ENCODE peak calls at places on chromosome 1, in ten cellular contexts. One of them, this sample, is unnamed.

GRCh38 chr1:81974222-81974841 is 173.6 kb downstream of the ADGRL2 start:
- DNase-seq in fibroblast of lung: no peak
- DNase-seq in PC-3: no peak
- DNase-seq in suprapubic skin: no peak
- DNase-seq in tibial nerve: no peak
- DNase-seq in HCT116: no peak
- DNase-seq in astrocyte of the spinal cord: no peak
- DNase-seq in right lobe of liver: no peak
- DNase-seq in heart left ventricle: no peak
- DNase-seq in psoas muscle: no peak
- DNase-seq in this sample: no peak

GRCh38 chr1:57262472-57262871 is 161.4 kb downstream of the DAB1 start:
- DNase-seq in heart left ventricle: no peak
- DNase-seq in astrocyte of the spinal cord: no peak
- DNase-seq in right lobe of liver: no peak
- DNase-seq in tibial nerve: no peak
- DNase-seq in PC-3: no peak
- DNase-seq in psoas muscle: no peak
- DNase-seq in HCT116: no peak
- DNase-seq in fibroblast of lung: no peak
- DNase-seq in suprapubic skin: no peak
- DNase-seq in this sample: no peak

GRCh38 chr1:51325878-51326755 is 4.2 kb downstream of the TTC39A start:
- DNase-seq in heart left ventricle: no peak
- DNase-seq in fibroblast of lung: no peak
- DNase-seq in PC-3: no peak
- DNase-seq in psoas muscle: no peak
- DNase-seq in right lobe of liver: no peak
- DNase-seq in HCT116: no peak
- DNase-seq in suprapubic skin: no peak
- DNase-seq in astrocyte of the spinal cord: no peak
- DNase-seq in tibial nerve: no peak
- DNase-seq in this sample: no peak

GRCh38 chr1:117820694-117821381 is 108.6 kb downstream of the GDAP2 start:
- DNase-seq in astrocyte of the spinal cord: no peak
- DNase-seq in right lobe of liver: no peak
- DNase-seq in fibroblast of lung: peak; percentile 38
- DNase-seq in suprapubic skin: no peak
- DNase-seq in psoas muscle: no peak
- DNase-seq in tibial nerve: no peak
- DNase-seq in HCT116: no peak
- DNase-seq in heart left ventricle: peak; percentile 52
- DNase-seq in PC-3: no peak
- DNase-seq in this sample: no peak

GRCh38 chr1:70288171-70288570 is 66.4 kb downstream of the ANKRD13C start:
- DNase-seq in HCT116: no peak
- DNase-seq in right lobe of liver: no peak
- DNase-seq in heart left ventricle: no peak
- DNase-seq in PC-3: no peak
- DNase-seq in suprapubic skin: no peak
- DNase-seq in fibroblast of lung: peak; percentile 57
- DNase-seq in psoas muscle: no peak
- DNase-seq in tibial nerve: no peak
- DNase-seq in astrocyte of the spinal cord: no peak
- DNase-seq in this sample: no peak

GRCh38 chr1:29259802-29260441 is 23.6 kb downstream of the PTPRU start:
- DNase-seq in suprapubic skin: no peak
- DNase-seq in heart left ventricle: peak; percentile 73
- DNase-seq in astrocyte of the spinal cord: peak; percentile 30
- DNase-seq in psoas muscle: peak; percentile 67
- DNase-seq in HCT116: no peak
- DNase-seq in tibial nerve: peak; percentile 33
- DNase-seq in fibroblast of lung: peak; percentile 39
- DNase-seq in PC-3: no peak
- DNase-seq in right lobe of liver: peak; percentile 76
- DNase-seq in this sample: peak; percentile 30

GRCh38 chr1:108016451-108016920 is 51.5 kb upstream of the VAV3 start:
- DNase-seq in psoas muscle: no peak
- DNase-seq in tibial nerve: no peak
- DNase-seq in suprapubic skin: no peak
- DNase-seq in heart left ventricle: no peak
- DNase-seq in HCT116: no peak
- DNase-seq in right lobe of liver: no peak
- DNase-seq in fibroblast of lung: peak; percentile 70
- DNase-seq in astrocyte of the spinal cord: peak; percentile 77
- DNase-seq in PC-3: peak; percentile 61
- DNase-seq in this sample: no peak

GRCh38 chr1:10617318-10617717 is 142.6 kb downstream of the PEX14 start:
- DNase-seq in astrocyte of the spinal cord: no peak
- DNase-seq in psoas muscle: no peak
- DNase-seq in PC-3: no peak
- DNase-seq in tibial nerve: no peak
- DNase-seq in right lobe of liver: no peak
- DNase-seq in HCT116: no peak
- DNase-seq in heart left ventricle: no peak
- DNase-seq in suprapubic skin: no peak
- DNase-seq in fibroblast of lung: no peak
- DNase-seq in this sample: no peak

GRCh38 chr1:14113841-14114567 is 414.0 kb downstream of the PRDM2 start:
- DNase-seq in PC-3: peak; percentile 73
- DNase-seq in psoas muscle: peak; percentile 31
- DNase-seq in HCT116: no peak
- DNase-seq in astrocyte of the spinal cord: peak; percentile 58
- DNase-seq in suprapubic skin: no peak
- DNase-seq in heart left ventricle: peak; percentile 53
- DNase-seq in fibroblast of lung: peak; percentile 50
- DNase-seq in tibial nerve: no peak
- DNase-seq in right lobe of liver: no peak
- DNase-seq in this sample: peak; percentile 47

GRCh38 chr1:204366759-204367158 is 7.0 kb upstream of the PLEKHA6 start:
- DNase-seq in PC-3: peak; percentile 45
- DNase-seq in HCT116: no peak
- DNase-seq in heart left ventricle: no peak
- DNase-seq in tibial nerve: no peak
- DNase-seq in right lobe of liver: no peak
- DNase-seq in psoas muscle: no peak
- DNase-seq in suprapubic skin: no peak
- DNase-seq in fibroblast of lung: no peak
- DNase-seq in astrocyte of the spinal cord: no peak
- DNase-seq in this sample: no peak

GRCh38 chr1:70290248-70290647 is 64.3 kb downstream of the ANKRD13C start:
- DNase-seq in right lobe of liver: no peak
- DNase-seq in heart left ventricle: no peak
- DNase-seq in tibial nerve: no peak
- DNase-seq in HCT116: no peak
- DNase-seq in fibroblast of lung: peak; percentile 36
- DNase-seq in astrocyte of the spinal cord: peak; percentile 36
- DNase-seq in suprapubic skin: no peak
- DNase-seq in PC-3: peak; percentile 57
- DNase-seq in psoas muscle: no peak
- DNase-seq in this sample: no peak

GRCh38 chr1:227378876-227379554 is 60.7 kb upstream of the CDC42BPA start:
- DNase-seq in heart left ventricle: no peak
- DNase-seq in right lobe of liver: no peak
- DNase-seq in fibroblast of lung: no peak
- DNase-seq in PC-3: peak; percentile 72
- DNase-seq in astrocyte of the spinal cord: peak; percentile 52
- DNase-seq in psoas muscle: no peak
- DNase-seq in suprapubic skin: no peak
- DNase-seq in tibial nerve: no peak
- DNase-seq in HCT116: no peak
- DNase-seq in this sample: no peak

GRCh38 chr1:27612718-27613117 is 8.8 kb upstream of the AHDC1 start:
- DNase-seq in heart left ventricle: no peak
- DNase-seq in astrocyte of the spinal cord: no peak
- DNase-seq in fibroblast of lung: no peak
- DNase-seq in suprapubic skin: no peak
- DNase-seq in tibial nerve: no peak
- DNase-seq in HCT116: no peak
- DNase-seq in psoas muscle: no peak
- DNase-seq in PC-3: no peak
- DNase-seq in right lobe of liver: no peak
- DNase-seq in this sample: no peak

GRCh38 chr1:1342061-1342562 is 7.1 kb downstream of the DVL1 start:
- DNase-seq in heart left ventricle: no peak
- DNase-seq in fibroblast of lung: no peak
- DNase-seq in PC-3: no peak
- DNase-seq in psoas muscle: no peak
- DNase-seq in tibial nerve: no peak
- DNase-seq in astrocyte of the spinal cord: no peak
- DNase-seq in suprapubic skin: no peak
- DNase-seq in HCT116: no peak
- DNase-seq in right lobe of liver: no peak
- DNase-seq in this sample: no peak

GRCh38 chr1:167401260-167401873 is 117.0 kb downstream of the CD247 start:
- DNase-seq in heart left ventricle: peak; percentile 27
- DNase-seq in right lobe of liver: peak; percentile 52
- DNase-seq in fibroblast of lung: peak; percentile 61
- DNase-seq in suprapubic skin: no peak
- DNase-seq in psoas muscle: no peak
- DNase-seq in PC-3: peak; percentile 81
- DNase-seq in HCT116: peak; percentile 36
- DNase-seq in tibial nerve: no peak
- DNase-seq in astrocyte of the spinal cord: peak; percentile 58
- DNase-seq in this sample: peak; percentile 36
- TF ChIP-seq CTCF in heart left ventricle: peak; percentile 42
- TF ChIP-seq CTCF in right lobe of liver: peak; percentile 62
- TF ChIP-seq CTCF in fibroblast of lung: peak; percentile 44
- TF ChIP-seq CTCF in suprapubic skin: peak; percentile 24
- TF ChIP-seq CTCF in psoas muscle: peak; percentile 56
- TF ChIP-seq CTCF in PC-3: peak; percentile 92
- TF ChIP-seq CTCF in HCT116: peak; percentile 62
- TF ChIP-seq CTCF in tibial nerve: peak; percentile 45
- TF ChIP-seq CTCF in astrocyte of the spinal cord: peak; percentile 61
- TF ChIP-seq CTCF in this sample: peak; percentile 74

DNA sequence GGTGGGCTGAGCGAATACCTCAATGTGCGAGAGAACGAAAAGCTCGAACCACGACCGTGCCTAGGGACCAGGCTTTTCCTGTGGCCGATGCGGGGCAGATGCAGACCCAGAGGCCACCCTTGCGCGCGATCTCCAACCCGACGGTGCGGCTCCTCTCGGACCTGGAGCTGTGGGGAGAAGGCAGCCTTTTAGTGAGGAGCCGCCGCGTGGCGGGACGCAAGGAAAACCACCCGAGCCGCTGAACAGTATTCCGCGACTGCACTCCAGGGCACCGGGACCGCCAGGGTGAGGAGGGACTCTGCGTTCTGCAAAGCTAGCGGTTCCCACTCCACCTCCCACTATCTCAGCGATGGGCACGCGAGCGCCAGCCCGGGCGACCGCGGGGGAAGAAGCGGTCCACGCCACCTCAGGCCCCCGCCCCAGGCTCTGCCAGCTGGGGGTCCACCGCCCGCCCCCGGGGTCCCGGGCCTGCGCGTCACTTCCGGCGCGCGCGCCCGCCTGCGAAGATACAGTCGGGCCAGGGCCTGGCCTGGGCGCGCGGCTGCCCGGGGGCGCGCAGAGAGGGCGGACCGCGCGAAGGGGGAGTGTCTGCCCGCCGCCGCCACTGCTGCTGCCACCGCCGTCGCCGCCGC is 66.5 kb upstream of the PRKACB start:
- DNase-seq in tibial nerve: peak; percentile 26
- DNase-seq in HCT116: peak; percentile 38
- DNase-seq in fibroblast of lung: peak; percentile 67
- DNase-seq in PC-3: peak; percentile 69
- DNase-seq in astrocyte of the spinal cord: peak; percentile 71
- DNase-seq in suprapubic skin: peak; percentile 81
- DNase-seq in psoas muscle: peak; percentile 84
- DNase-seq in heart left ventricle: peak; percentile 81
- DNase-seq in right lobe of liver: peak; percentile 81
- DNase-seq in this sample: peak; percentile 77
- TF ChIP-seq CTCF in tibial nerve: no peak
- TF ChIP-seq CTCF in HCT116: no peak
- TF ChIP-seq CTCF in fibroblast of lung: no peak
- TF ChIP-seq CTCF in PC-3: no peak
- TF ChIP-seq CTCF in astrocyte of the spinal cord: no peak
- TF ChIP-seq CTCF in suprapubic skin: no peak
- TF ChIP-seq CTCF in psoas muscle: no peak
- TF ChIP-seq CTCF in heart left ventricle: no peak
- TF ChIP-seq CTCF in right lobe of liver: no peak
- TF ChIP-seq CTCF in this sample: no peak

DNA sequence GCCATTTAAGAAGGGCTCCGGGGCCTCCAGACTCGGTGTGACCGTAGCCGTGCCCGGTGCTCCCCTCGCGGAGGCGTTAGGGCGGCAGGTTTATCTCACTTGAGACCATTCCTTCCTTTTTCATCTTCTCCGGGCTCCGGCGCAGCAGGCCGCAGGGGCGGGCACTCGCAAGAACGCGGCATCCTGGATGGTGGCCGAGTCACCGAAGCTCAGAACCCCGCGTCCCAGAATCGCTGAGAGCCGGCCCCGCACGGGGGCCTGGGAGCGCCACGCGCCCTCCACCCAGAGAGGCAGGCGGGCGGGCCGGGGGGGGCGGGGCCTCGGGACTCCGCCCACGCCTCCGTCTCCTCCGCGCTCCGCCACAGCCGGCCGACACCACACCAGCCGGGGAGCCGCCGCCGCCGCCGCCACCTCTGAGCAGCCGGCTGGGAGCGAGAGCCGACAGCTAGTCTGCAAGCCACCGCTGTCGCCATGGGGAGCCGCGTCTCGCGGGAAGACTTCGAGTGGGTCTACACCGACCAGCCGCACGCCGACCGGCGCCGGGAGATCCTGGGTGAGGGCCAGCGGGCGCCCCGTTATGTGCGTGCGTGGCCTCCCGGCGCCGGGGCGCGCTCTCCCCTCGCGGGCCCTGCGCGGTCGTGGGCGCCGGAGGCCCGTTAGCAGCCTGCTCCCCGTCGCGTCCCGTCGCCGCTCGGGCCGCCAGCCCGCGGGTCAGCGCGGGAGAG is at the start of gene DEGS1:
- DNase-seq in tibial nerve: peak; percentile 68
- DNase-seq in PC-3: peak; percentile 92
- DNase-seq in astrocyte of the spinal cord: peak; percentile 82
- DNase-seq in suprapubic skin: peak; percentile 89
- DNase-seq in right lobe of liver: peak; percentile 89
- DNase-seq in HCT116: peak; percentile 40
- DNase-seq in heart left ventricle: peak; percentile 83
- DNase-seq in psoas muscle: peak; percentile 81
- DNase-seq in fibroblast of lung: peak; percentile 75
- DNase-seq in this sample: peak; percentile 71
- TF ChIP-seq CTCF in tibial nerve: no peak
- TF ChIP-seq CTCF in PC-3: no peak
- TF ChIP-seq CTCF in astrocyte of the spinal cord: no peak
- TF ChIP-seq CTCF in suprapubic skin: no peak
- TF ChIP-seq CTCF in right lobe of liver: no peak
- TF ChIP-seq CTCF in HCT116: no peak
- TF ChIP-seq CTCF in heart left ventricle: no peak
- TF ChIP-seq CTCF in psoas muscle: no peak
- TF ChIP-seq CTCF in fibroblast of lung: no peak
- TF ChIP-seq CTCF in this sample: no peak

DNA sequence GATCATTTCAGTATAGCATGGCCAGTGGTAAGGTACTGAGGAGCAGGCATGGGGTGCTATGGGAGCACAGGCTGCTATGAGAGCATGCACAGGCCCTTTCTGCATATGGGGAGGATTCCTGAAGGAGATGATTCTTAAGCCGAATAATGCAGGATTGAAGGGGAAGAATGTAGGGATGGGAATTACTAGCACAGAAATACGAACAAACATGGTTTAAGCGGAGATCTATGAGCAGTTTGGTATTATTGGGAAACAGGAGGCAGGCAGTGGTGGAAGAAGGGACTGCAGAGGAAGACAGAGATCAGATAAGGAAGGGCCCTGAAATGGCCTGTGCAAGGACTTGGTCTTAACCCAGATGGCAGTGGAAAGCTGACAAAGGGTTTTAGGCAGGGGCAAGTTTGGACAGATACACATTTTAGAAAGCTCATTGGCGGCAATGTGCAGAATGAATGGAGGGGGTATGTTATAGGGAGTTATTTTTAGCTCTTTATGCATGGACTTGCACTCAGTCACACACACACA is 1.7 kb downstream of the OSCP1 start:
- DNase-seq in right lobe of liver: no peak
- DNase-seq in HCT116: no peak
- DNase-seq in astrocyte of the spinal cord: no peak
- DNase-seq in tibial nerve: no peak
- DNase-seq in fibroblast of lung: no peak
- DNase-seq in suprapubic skin: no peak
- DNase-seq in PC-3: no peak
- DNase-seq in psoas muscle: no peak
- DNase-seq in heart left ventricle: no peak
- DNase-seq in this sample: no peak
- TF ChIP-seq CTCF in right lobe of liver: no peak
- TF ChIP-seq CTCF in HCT116: peak; percentile 10
- TF ChIP-seq CTCF in astrocyte of the spinal cord: no peak
- TF ChIP-seq CTCF in tibial nerve: no peak
- TF ChIP-seq CTCF in fibroblast of lung: no peak
- TF ChIP-seq CTCF in suprapubic skin: no peak
- TF ChIP-seq CTCF in PC-3: no peak
- TF ChIP-seq CTCF in psoas muscle: no peak
- TF ChIP-seq CTCF in heart left ventricle: no peak
- TF ChIP-seq CTCF in this sample: no peak